ENCODE peak calls at places on chromosomes 3 and 15, in ten cellular contexts. S is uterus, C is A549, I is tibial nerve, E is body of pancreas, W is lower leg skin, N is heart left ventricle, V is ovary, A is prostate gland, J is GM12878. M is an unnamed sample.

GRCh38 chr3:176789281-176789705 is 408.0 kb downstream of the TBL1XR1 start:
- DNase-seq in J (no peak), C (no peak), V (no peak), S (no peak), N (no peak), A (no peak), I (no peak), E (no peak), W (no peak), M (no peak)

GRCh38 chr3:167568634-167569033 is 85.1 kb downstream of the WDR49 start:
- DNase-seq in N (no peak), V (no peak), I (no peak), C (no peak), E (no peak), S (no peak), W (no peak), J (no peak), A (no peak), M (no peak)

GRCh38 chr15:76802411-76802810 is 102.7 kb downstream of the SCAPER start:
- DNase-seq in W (no peak), E (no peak), C (no peak), A (no peak), J (no peak), I (no peak), V (no peak), S (no peak), N (no peak), M (no peak)

GRCh38 chr15:100033140-100033857 is 300.1 kb upstream of the LYSMD4 start:
- DNase-seq in C (no peak), I (peak), S (no peak), W (peak), A (no peak), N (no peak), V (no peak), E (peak), J (no peak), M (no peak)

GRCh38 chr3:184584001-184584891 is 22.7 kb downstream of the EPHB3 start:
- DNase-seq in E (no peak), S (no peak), A (no peak), V (peak), J (no peak), I (no peak), C (no peak), W (peak), N (no peak), M (no peak)

GRCh38 chr3:126540946-126541627 is 17.1 kb downstream of the CHST13 start:
- DNase-seq in C (no peak), A (no peak), N (peak), E (no peak), V (no peak), W (peak), S (peak), J (no peak), I (no peak), M (peak)

GRCh38 chr3:15271785-15272381 is 60.5 kb downstream of the SH3BP5 start:
- DNase-seq in E (no peak), C (no peak), I (no peak), W (peak), S (peak), V (no peak), N (peak), J (peak), A (no peak), M (peak)

GRCh38 chr15:31328999-31329639 is 2.5 kb downstream of the KLF13 start:
- DNase-seq in V (peak), C (peak), E (peak), S (no peak), I (no peak), A (no peak), J (no peak), W (no peak), N (peak), M (peak)

GRCh38 chr3:126083913-126084514 is at the start of gene SLC41A3:
- DNase-seq in A (peak), C (peak), I (peak), W (peak), V (peak), J (peak), S (peak), E (peak), N (peak), M (peak)

GRCh38 chr3:15602146-15602536 is 596 bp downstream of the BTD start:
- DNase-seq in N (no peak), C (peak), J (no peak), I (no peak), S (no peak), A (no peak), W (no peak), V (no peak), E (no peak), M (no peak)

GRCh38 chr15:38252481-38253311 is at the start of gene SPRED1:
- DNase-seq in J (no peak), C (no peak), W (peak), S (peak), V (peak), N (peak), E (peak), A (peak), I (peak), M (peak)

GRCh38 chr3:177960014-177960413 is 576.2 kb upstream of the KCNMB2 start:
- DNase-seq in C (no peak), E (no peak), W (no peak), V (no peak), J (no peak), S (no peak), N (peak), A (no peak), I (no peak), M (no peak)

GRCh38 chr3:188125076-188125475 is 28.9 kb upstream of the LPP start:
- DNase-seq in J (no peak), C (no peak), I (no peak), W (no peak), N (no peak), A (no peak), E (no peak), V (no peak), S (no peak), M (no peak)

GRCh38 chr3:174342206-174342605 is 516.9 kb upstream of the NAALADL2 start:
- DNase-seq in V (no peak), S (no peak), I (no peak), N (no peak), C (no peak), E (no peak), W (no peak), J (no peak), A (no peak), M (no peak)

GRCh38 chr3:186930143-186930638 is at the start of gene ST6GAL1:
- DNase-seq in V (peak), I (no peak), S (peak), E (peak), A (peak), W (peak), N (peak), J (peak), C (peak), M (peak)

GRCh38 chr15:71559098-71559497 is 251.3 kb upstream of the NR2E3 start:
- DNase-seq in W (no peak), S (no peak), V (no peak), E (no peak), A (no peak), J (no peak), C (no peak), N (no peak), I (no peak), M (no peak)

GRCh38 chr3:126375835-126376331 is 18.7 kb upstream of the KLF15 start:
- DNase-seq in S (no peak), N (no peak), A (no peak), C (no peak), I (no peak), J (no peak), V (no peak), E (no peak), W (peak), M (peak)

GRCh38 chr15:46413799-46414198 is 779.0 kb downstream of the SQOR start:
- DNase-seq in I (no peak), W (no peak), S (no peak), A (no peak), J (no peak), V (no peak), N (no peak), E (no peak), C (no peak), M (no peak)

GRCh38 chr3:194389269-194389668 is 9.8 kb downstream of the GP5 start:
- DNase-seq in J (no peak), V (no peak), A (no peak), C (no peak), E (no peak), N (no peak), W (peak), I (no peak), S (no peak), M (no peak)

GRCh38 chr3:146390967-146391366 is 78.4 kb downstream of the PLSCR2 start:
- DNase-seq in I (peak), N (no peak), C (no peak), E (peak), J (no peak), A (no peak), S (peak), V (peak), W (no peak), M (no peak)

GRCh38 chr3:50340404-50341329 is at the start of gene RASSF1:
- DNase-seq in W (peak), C (no peak), E (no peak), N (peak), S (peak), V (peak), I (peak), J (no peak), A (no peak), M (peak)

GRCh38 chr3:13200951-13201350 is 127.7 kb upstream of the IQSEC1 start:
- DNase-seq in W (no peak), C (no peak), S (no peak), I (no peak), E (no peak), A (no peak), V (no peak), J (no peak), N (no peak), M (no peak)

DNA sequence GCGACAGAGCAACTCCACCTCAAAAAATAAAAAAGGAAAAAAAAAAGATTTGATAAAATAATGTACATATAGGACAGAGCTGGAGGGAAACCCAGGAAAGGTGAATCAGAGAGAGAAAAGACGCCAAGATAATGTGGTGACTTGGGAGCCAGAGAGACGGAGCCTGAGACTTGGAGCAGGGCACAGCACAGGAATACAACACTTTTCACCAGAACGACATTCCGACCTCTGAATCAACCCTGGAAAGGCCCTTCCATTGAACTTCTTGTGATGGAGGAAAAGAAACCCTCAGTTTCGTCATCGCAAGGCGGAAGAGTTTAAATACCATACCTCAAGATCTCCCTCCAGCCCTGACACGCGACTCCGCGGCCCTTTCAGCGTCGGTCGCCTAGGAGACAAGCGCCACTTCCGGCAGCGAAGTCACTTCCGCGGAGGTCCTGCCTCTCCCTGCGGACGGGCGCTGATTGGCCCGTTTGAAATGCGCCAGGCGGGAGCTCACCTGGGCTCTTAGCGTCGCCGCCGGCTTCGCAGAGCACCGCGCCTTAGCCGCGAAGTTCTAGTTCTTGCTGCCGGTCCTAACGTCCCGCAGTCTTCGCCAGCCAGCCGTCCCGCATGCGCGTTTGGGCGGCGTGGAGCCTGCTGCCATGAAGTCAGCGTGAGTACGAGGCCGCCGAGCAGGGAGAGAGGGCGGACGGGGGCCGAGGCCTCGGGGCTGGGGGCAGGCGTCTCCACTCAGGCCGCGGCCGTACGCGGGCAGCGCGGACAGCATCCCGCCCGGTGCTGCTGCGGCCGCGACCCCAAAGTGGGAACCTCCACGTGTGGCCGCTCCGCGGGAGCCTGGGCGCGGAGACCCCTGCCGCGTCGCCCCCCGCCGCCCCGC is at the start of gene KIF23:
- DNase-seq in I (peak), A (peak), E (peak), S (peak), W (peak), N (peak), C (peak), V (peak), J (peak), M (peak)
- TF ChIP-seq POLR2A in I (no peak), A (peak), E (no peak), S (no peak), W (no peak), N (no peak), C (peak), V (no peak), J (peak), M (no peak)

GRCh38 chr15:29821416-29822099 is 710 bp downstream of the TJP1 start:
- DNase-seq in N (peak), W (peak), V (peak), C (peak), E (peak), S (peak), A (peak), J (no peak), I (peak), M (no peak)
- TF ChIP-seq POLR2A in N (peak), W (no peak), V (no peak), C (no peak), E (peak), S (peak), A (peak), J (no peak), I (no peak), M (no peak)

GRCh38 chr3:128001576-128001975 is 50.7 kb upstream of the SEC61A1 start:
- DNase-seq in J (no peak), C (no peak), I (no peak), V (no peak), E (no peak), S (no peak), A (no peak), N (no peak), W (peak), M (no peak)
- TF ChIP-seq POLR2A in J (no peak), C (no peak), I (no peak), V (no peak), E (no peak), S (no peak), A (no peak), N (no peak), W (no peak), M (no peak)

GRCh38 chr3:48465237-48465530 is 18.6 kb downstream of the ATRIP start:
- DNase-seq in E (no peak), W (no peak), A (no peak), J (no peak), C (no peak), V (no peak), I (no peak), N (no peak), S (no peak), M (no peak)

GRCh38 chr3:48467110-48467454 is 20.5 kb downstream of the ATRIP start:
- DNase-seq in W (no peak), N (no peak), V (no peak), J (no peak), I (no peak), C (no peak), S (no peak), A (no peak), E (no peak), M (no peak)

GRCh38 chr3:48465531-48466378 is 19.2 kb downstream of the ATRIP start:
- DNase-seq in N (peak), I (peak), C (peak), A (peak), V (peak), S (peak), W (peak), E (peak), J (no peak), M (peak)

GRCh38 chr3:48467473-48468267 is 21.1 kb downstream of the ATRIP start:
- DNase-seq in N (no peak), J (no peak), I (no peak), S (no peak), W (no peak), E (no peak), A (no peak), V (no peak), C (no peak), M (peak)

GRCh38 chr3:48466386-48467109 is 20.0 kb downstream of the ATRIP start:
- DNase-seq in E (peak), I (no peak), V (peak), S (no peak), A (no peak), C (no peak), N (peak), J (no peak), W (no peak), M (peak)
- TF ChIP-seq POLR2A in E (no peak), I (no peak), V (no peak), S (no peak), A (no peak), C (no peak), N (no peak), J (no peak), W (no peak), M (no peak)

GRCh38 chr15:65837301-65838283 is 31.7 kb upstream of the RAB11A start:
- DNase-seq in A (no peak), J (no peak), W (no peak), N (no peak), V (no peak), I (no peak), E (no peak), C (no peak), S (no peak), M (no peak)
- TF ChIP-seq POLR2A in A (no peak), J (no peak), W (no peak), N (no peak), V (no peak), I (no peak), E (no peak), C (no peak), S (no peak), M (no peak)

DNA sequence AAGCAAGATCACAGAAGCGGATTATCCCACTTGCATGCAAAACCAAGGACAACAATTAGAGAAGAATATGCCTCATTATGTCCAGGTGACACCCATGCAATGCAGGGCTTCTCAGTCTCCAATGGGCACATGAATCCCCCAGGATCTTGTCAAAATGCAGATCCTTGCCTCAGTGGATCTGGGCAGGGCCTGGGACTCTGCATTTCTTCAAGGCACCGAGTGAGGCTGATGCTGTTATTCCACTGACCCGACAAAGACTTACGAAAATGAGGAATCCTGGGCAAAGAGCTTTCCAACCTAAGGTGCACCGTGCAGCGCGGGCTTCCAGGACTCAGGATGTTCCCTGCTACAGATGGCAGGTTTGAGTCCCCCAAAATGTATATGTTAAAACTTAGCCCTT is 99.2 kb downstream of the ATP10A start:
- DNase-seq in E (no peak), S (no peak), J (no peak), A (no peak), W (peak), N (no peak), V (no peak), I (no peak), C (no peak), M (no peak)
- TF ChIP-seq POLR2A in E (no peak), S (no peak), J (no peak), A (no peak), W (no peak), N (no peak), V (no peak), I (no peak), C (no peak), M (no peak)

GRCh38 chr3:157204880-157205279 is 44.9 kb upstream of the CCNL1 start:
- DNase-seq in E (no peak), N (no peak), S (no peak), I (no peak), V (no peak), C (no peak), A (no peak), J (no peak), W (no peak), M (no peak)
- TF ChIP-seq POLR2A in E (no peak), N (no peak), S (no peak), I (no peak), V (no peak), C (no peak), A (no peak), J (no peak), W (no peak), M (no peak)

GRCh38 chr15:74630284-74631086 is 14.8 kb downstream of the CLK3 start:
- DNase-seq in E (no peak), A (no peak), W (no peak), S (no peak), V (no peak), C (no peak), I (no peak), J (no peak), N (no peak), M (peak)
- TF ChIP-seq POLR2A in E (no peak), A (no peak), W (no peak), S (no peak), V (no peak), C (no peak), I (no peak), J (peak), N (no peak), M (no peak)

DNA sequence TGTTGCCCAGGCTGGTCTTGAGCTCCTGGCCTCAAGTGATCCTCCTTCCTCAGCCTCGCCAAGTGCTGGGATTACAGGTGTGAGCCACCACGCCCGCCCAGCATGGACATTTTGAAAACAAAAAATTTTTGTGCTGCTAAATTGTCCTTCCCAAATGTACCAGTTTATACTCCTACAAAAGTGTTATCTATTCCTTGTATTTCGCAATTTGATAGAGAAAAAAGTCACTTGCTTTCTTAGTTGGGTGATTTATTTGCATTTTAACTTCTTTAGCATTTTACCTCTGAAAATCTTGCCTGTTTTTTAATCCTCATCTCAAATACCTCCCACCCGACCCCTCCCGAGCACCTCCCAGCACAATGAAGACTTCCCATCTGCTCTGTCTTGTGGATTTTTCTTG is 46.8 kb downstream of the PDE8A start:
- DNase-seq in S (no peak), W (no peak), C (no peak), V (no peak), I (no peak), E (no peak), J (no peak), A (no peak), N (no peak), M (no peak)
- TF ChIP-seq POLR2A in S (no peak), W (no peak), C (no peak), V (no peak), I (no peak), E (no peak), J (no peak), A (no peak), N (no peak), M (no peak)